ENCODE peak calls at places on chromosomes 1 and 21, in five cellular contexts. Y is heart right ventricle, V is glutamatergic neuron, J is NCI-H1105 treated with DMSO at 0.1 percent for 48 hours, I is RPMI7951. T is an unnamed sample.

GRCh38 chr1:197680311-197680710 is 95.0 kb downstream of the DENND1B start:
- DNase-seq in V (no peak), I (no peak), Y (no peak), J (no peak), T (no peak)

GRCh38 chr1:86915737-86916235 is 1.4 kb downstream of the HS2ST1 start:
- DNase-seq in Y (no peak), J (no peak), I (no peak), V (no peak), T (no peak)

GRCh38 chr1:225825606-225826005 is 15.7 kb downstream of the EPHX1 start:
- DNase-seq in V (no peak), J (peak; percentile 18), I (no peak), Y (no peak), T (no peak)

GRCh38 chr1:28437924-28438699 is 67.7 kb upstream of the RCC1 start:
- DNase-seq in V (no peak), I (peak; percentile 98), Y (peak; percentile 54), J (no peak), T (peak; percentile 98)

GRCh38 chr21:44868707-44869106 is 4.8 kb downstream of the PTTG1IP start:
- DNase-seq in V (no peak), Y (peak; percentile 2), I (no peak), J (no peak), T (no peak)

GRCh38 chr1:227779651-227780050 is 35.8 kb upstream of the PRSS38 start:
- DNase-seq in I (no peak), Y (no peak), J (no peak), V (no peak), T (no peak)

GRCh38 chr21:30714436-30714835 is 4.1 kb downstream of the KRTAP21-3 start:
- DNase-seq in I (peak; percentile 14), Y (no peak), V (no peak), J (no peak), T (no peak)

GRCh38 chr1:186682721-186683120 is 2.5 kb upstream of the PTGS2 start:
- DNase-seq in Y (no peak), J (no peak), V (no peak), I (peak; percentile 8), T (no peak)

GRCh38 chr1:204255225-204255624 is 41.4 kb upstream of the GOLT1A start:
- DNase-seq in Y (no peak), V (peak; percentile 80), I (no peak), J (peak; percentile 5), T (no peak)

GRCh38 chr1:167430134-167430848 is 88.0 kb downstream of the CD247 start:
- DNase-seq in I (no peak), V (no peak), J (no peak), Y (no peak), T (no peak)

GRCh38 chr1:55078470-55078869 is 39.1 kb downstream of the PCSK9 start:
- DNase-seq in J (no peak), Y (no peak), V (no peak), I (no peak), T (no peak)

GRCh38 chr1:167107456-167107855 is 13.6 kb downstream of the STYXL2 start:
- DNase-seq in I (peak; percentile 35), V (no peak), J (no peak), Y (no peak), T (no peak)

GRCh38 chr1:60867782-60868181 is 214.6 kb upstream of the NFIA start:
- DNase-seq in Y (no peak), V (peak; percentile 33), J (peak; percentile 84), I (no peak), T (peak; percentile 44)

GRCh38 chr1:198809247-198809646 is 170.4 kb downstream of the PTPRC start:
- DNase-seq in I (no peak), J (no peak), V (no peak), Y (no peak), T (no peak)

GRCh38 chr1:227894306-227894721 is 53.4 kb downstream of the WNT9A start:
- DNase-seq in I (no peak), J (no peak), V (no peak), Y (no peak), T (no peak)

GRCh38 chr1:170698711-170699275 is 34.9 kb downstream of the PRRX1 start:
- DNase-seq in I (peak; percentile 58), J (peak; percentile 25), V (no peak), Y (no peak), T (peak; percentile 33)

GRCh38 chr1:55060133-55060999 is 21.0 kb downstream of the PCSK9 start:
- DNase-seq in J (no peak), V (no peak), I (peak; percentile 29), Y (no peak), T (no peak)

GRCh38 chr1:34320081-34320480 is 143.4 kb downstream of the C1orf94 start:
- DNase-seq in V (no peak), Y (no peak), J (peak; percentile 20), I (peak; percentile 76), T (no peak)

T was measured in foreskin melanocyte.